ENCODE peak calls at places on chromosomes 13 and 19, in six cellular contexts. R is endodermal cell, D is NCI-H1417, W is lung, Y is myocyte, X is retinal pigment epithelial cell. B is an unnamed sample.

GRCh38 chr19:46495789-46496099 is at the start of gene PNMA8B:
- DNase-seq in Y (no peak), W (no peak), D (peak), R (peak), X (no peak), B (peak)

GRCh38 chr13:90258129-90258528 is 1089.4 kb upstream of the MIR17HG start:
- DNase-seq in W (no peak), X (no peak), D (no peak), R (no peak), Y (no peak), B (no peak)

GRCh38 chr13:48222358-48223015 is 10.5 kb upstream of the ITM2B start:
- DNase-seq in X (no peak), Y (no peak), R (no peak), W (peak), D (no peak), B (no peak)

GRCh38 chr13:95714142-95714832 is 37.3 kb downstream of the DNAJC3 start:
- DNase-seq in Y (no peak), X (no peak), R (no peak), W (no peak), D (no peak), B (no peak)

GRCh38 chr13:98349731-98350305 is 172.7 kb upstream of the RNF113B start:
- DNase-seq in Y (no peak), X (no peak), D (no peak), W (no peak), R (peak), B (no peak)

GRCh38 chr13:105097501-105097900 is 1438.0 kb downstream of the EFNB2 start:
- DNase-seq in W (no peak), R (no peak), X (no peak), D (no peak), Y (no peak), B (no peak)

GRCh38 chr13:42355118-42355840 is 83.3 kb downstream of the AKAP11 start:
- DNase-seq in X (no peak), D (no peak), W (no peak), Y (no peak), R (no peak), B (no peak)

GRCh38 chr13:90882551-90882950 is 464.9 kb upstream of the MIR17HG start:
- DNase-seq in W (no peak), R (no peak), D (no peak), Y (no peak), X (no peak), B (no peak)

GRCh38 chr13:109779074-109779473 is 7.3 kb downstream of the IRS2 start:
- DNase-seq in Y (no peak), X (no peak), R (no peak), D (no peak), W (no peak), B (no peak)